ENCODE peak calls at places on chromosomes 12 and 14, in four cellular contexts. One of them, this sample, is unnamed.

GRCh38 chr12:120013659-120014380 is 24.8 kb downstream of the BICDL1 start:
- DNase-seq in transverse colon: no peak
- DNase-seq in Caco-2: no peak
- DNase-seq in B cell: peak
- DNase-seq in this sample: peak

GRCh38 chr12:117151195-117152031 is 38.9 kb downstream of the FBXO21 start:
- DNase-seq in Caco-2: peak
- DNase-seq in B cell: no peak
- DNase-seq in transverse colon: no peak
- DNase-seq in this sample: no peak

GRCh38 chr12:15584366-15585041 is 204.7 kb downstream of the EPS8 start:
- DNase-seq in Caco-2: no peak
- DNase-seq in transverse colon: no peak
- DNase-seq in B cell: peak
- DNase-seq in this sample: peak

GRCh38 chr14:30521899-30522736 is 36.8 kb upstream of the G2E3 start:
- DNase-seq in B cell: no peak
- DNase-seq in transverse colon: no peak
- DNase-seq in Caco-2: no peak
- DNase-seq in this sample: peak

GRCh38 chr12:28937196-28937595 is 211.9 kb upstream of the FAR2 start:
- DNase-seq in B cell: no peak
- DNase-seq in transverse colon: no peak
- DNase-seq in Caco-2: no peak
- DNase-seq in this sample: no peak

GRCh38 chr12:107368586-107368985 is 275.2 kb upstream of the CRY1 start:
- DNase-seq in transverse colon: no peak
- DNase-seq in Caco-2: no peak
- DNase-seq in B cell: no peak
- DNase-seq in this sample: no peak

GRCh38 chr14:74531467-74531866 is 37.9 kb downstream of the ISCA2 start:
- DNase-seq in transverse colon: peak
- DNase-seq in B cell: no peak
- DNase-seq in Caco-2: no peak
- DNase-seq in this sample: no peak

GRCh38 chr12:89880695-89881350 is 172.2 kb upstream of the ATP2B1 start:
- DNase-seq in Caco-2: no peak
- DNase-seq in transverse colon: peak
- DNase-seq in B cell: peak
- DNase-seq in this sample: peak

GRCh38 chr14:91834571-91834970 is 32.8 kb downstream of the TC2N start:
- DNase-seq in transverse colon: no peak
- DNase-seq in Caco-2: no peak
- DNase-seq in B cell: no peak
- DNase-seq in this sample: no peak

GRCh38 chr14:92613008-92613658 is 99.6 kb downstream of the RIN3 start:
- DNase-seq in Caco-2: no peak
- DNase-seq in transverse colon: peak
- DNase-seq in B cell: peak
- DNase-seq in this sample: peak

GRCh38 chr12:63826002-63826585 is 18.4 kb upstream of the SRGAP1 start:
- DNase-seq in Caco-2: no peak
- DNase-seq in B cell: no peak
- DNase-seq in transverse colon: no peak
- DNase-seq in this sample: peak

GRCh38 chr14:72010474-72010873 is 78.2 kb downstream of the RGS6 start:
- DNase-seq in B cell: no peak
- DNase-seq in Caco-2: no peak
- DNase-seq in transverse colon: no peak
- DNase-seq in this sample: no peak
- TF ChIP-seq CTCF in B cell: no peak
- TF ChIP-seq CTCF in Caco-2: no peak
- TF ChIP-seq CTCF in transverse colon: no peak
- TF ChIP-seq CTCF in this sample: no peak

DNA sequence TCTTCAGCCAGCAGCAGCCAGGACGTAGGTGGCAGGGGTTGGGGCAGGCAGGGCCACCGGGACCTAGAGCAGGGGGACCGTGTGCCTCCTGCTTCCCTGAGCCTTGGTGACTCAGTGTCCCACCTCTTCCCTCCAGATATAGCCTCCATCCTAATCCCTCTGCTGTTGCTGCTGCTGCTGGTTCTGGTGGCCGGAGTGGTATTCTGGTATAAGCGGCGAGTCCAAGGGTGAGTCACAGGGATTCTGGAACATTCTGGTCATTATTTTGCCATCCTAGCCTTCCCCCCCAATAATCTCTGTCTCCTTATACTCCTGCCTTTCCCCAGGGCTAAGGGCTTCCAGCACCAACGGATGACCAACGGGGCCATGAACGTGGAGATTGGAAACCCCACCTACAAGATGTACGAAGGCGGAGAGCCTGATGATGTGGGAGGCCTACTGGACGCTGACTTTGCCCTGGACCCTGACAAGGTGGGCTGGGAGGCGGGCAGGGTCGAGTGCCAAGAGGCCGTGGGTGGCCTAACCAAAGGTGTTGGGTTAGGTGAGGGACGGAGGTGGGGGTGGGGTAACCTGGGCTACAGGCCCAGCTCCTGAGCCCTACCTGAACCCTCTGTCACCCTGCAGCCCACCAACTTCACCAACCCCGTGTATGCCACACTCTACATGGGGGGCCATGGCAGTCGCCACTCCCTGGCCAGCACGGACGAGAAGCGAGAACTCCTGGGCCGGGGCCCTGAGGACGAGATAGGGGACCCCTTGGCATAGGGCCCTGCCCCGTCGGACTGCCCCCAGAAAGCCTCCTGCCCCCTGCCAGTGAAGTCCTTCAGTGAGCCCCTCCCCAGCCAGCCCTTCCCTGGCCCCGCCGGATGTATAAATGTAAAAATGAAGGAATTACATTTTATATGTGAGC is 4.5 kb upstream of the NXPH4 start:
- DNase-seq in Caco-2: no peak
- DNase-seq in transverse colon: no peak
- DNase-seq in B cell: no peak
- DNase-seq in this sample: no peak
- TF ChIP-seq CTCF in Caco-2: no peak
- TF ChIP-seq CTCF in transverse colon: no peak
- TF ChIP-seq CTCF in B cell: no peak
- TF ChIP-seq CTCF in this sample: no peak

GRCh38 chr12:114838480-114838879 is 154.5 kb upstream of the TBX3 start:
- DNase-seq in Caco-2: no peak
- DNase-seq in B cell: no peak
- DNase-seq in transverse colon: no peak
- DNase-seq in this sample: no peak

GRCh38 chr12:114834621-114835020 is 150.6 kb upstream of the TBX3 start:
- DNase-seq in Caco-2: no peak
- DNase-seq in transverse colon: no peak
- DNase-seq in B cell: no peak
- DNase-seq in this sample: no peak

GRCh38 chr12:114829833-114830232 is 145.9 kb upstream of the TBX3 start:
- DNase-seq in B cell: no peak
- DNase-seq in transverse colon: no peak
- DNase-seq in Caco-2: no peak
- DNase-seq in this sample: no peak

GRCh38 chr12:114836609-114837008 is 152.6 kb upstream of the TBX3 start:
- DNase-seq in transverse colon: no peak
- DNase-seq in Caco-2: no peak
- DNase-seq in B cell: no peak
- DNase-seq in this sample: no peak

DNA sequence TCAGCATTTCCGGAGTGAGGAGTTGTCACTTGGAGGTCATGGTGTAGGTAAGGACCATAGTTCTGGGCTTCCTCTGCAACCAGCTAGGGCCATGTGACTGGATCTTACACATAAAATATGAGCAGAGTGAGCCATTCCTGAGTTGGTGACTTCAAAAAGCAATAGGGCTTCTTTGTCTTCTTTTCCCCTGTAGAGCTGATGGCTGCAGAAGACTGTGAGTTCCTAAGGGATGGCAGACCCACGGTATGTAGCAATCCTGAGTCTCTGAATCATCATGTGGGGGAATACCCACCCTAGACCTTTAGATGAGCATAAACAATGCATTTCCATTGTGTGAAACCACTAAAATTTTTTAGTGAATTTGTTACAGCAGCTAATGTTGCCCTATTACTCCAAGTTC is 151.1 kb upstream of the TBX3 start:
- DNase-seq in transverse colon: no peak
- DNase-seq in B cell: no peak
- DNase-seq in Caco-2: no peak
- DNase-seq in this sample: no peak
- TF ChIP-seq CTCF in transverse colon: no peak
- TF ChIP-seq CTCF in B cell: no peak
- TF ChIP-seq CTCF in Caco-2: no peak
- TF ChIP-seq CTCF in this sample: no peak

DNA sequence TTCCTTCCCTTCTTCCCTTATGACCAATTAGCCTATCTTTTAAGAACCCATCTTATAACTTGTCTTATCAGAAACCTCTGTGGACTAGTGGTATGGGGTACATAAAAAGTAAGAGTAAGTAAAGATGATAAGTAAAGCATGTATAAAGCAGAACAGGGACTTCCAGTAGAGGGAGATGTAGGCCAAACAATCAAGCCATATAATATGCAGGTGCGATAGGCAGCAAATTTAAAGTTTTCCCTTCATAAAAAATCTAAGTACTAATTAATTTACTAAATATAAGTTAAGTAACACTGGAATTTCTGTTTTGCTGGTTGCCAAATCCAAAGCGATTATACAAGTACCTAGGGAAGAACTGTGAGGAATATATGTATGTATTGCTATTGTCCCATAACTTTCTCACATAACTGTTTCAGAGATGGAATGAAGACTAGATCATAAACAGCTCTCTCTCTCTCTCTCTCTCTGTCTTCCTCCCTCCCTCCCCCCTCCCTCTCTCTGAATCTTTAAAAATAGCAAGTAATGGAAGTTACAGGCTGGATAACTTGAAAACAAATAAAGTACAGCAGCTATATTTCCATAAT is 25.7 kb downstream of the METTL25 start:
- DNase-seq in Caco-2: no peak
- DNase-seq in transverse colon: no peak
- DNase-seq in B cell: no peak
- DNase-seq in this sample: no peak
- TF ChIP-seq CTCF in Caco-2: peak
- TF ChIP-seq CTCF in transverse colon: no peak
- TF ChIP-seq CTCF in B cell: no peak
- TF ChIP-seq CTCF in this sample: peak

GRCh38 chr12:110857528-110857927 is 10.7 kb downstream of the CCDC63 start:
- DNase-seq in Caco-2: no peak
- DNase-seq in B cell: no peak
- DNase-seq in transverse colon: no peak
- DNase-seq in this sample: no peak

GRCh38 chr12:110856517-110856916 is 9.7 kb downstream of the CCDC63 start:
- DNase-seq in Caco-2: no peak
- DNase-seq in transverse colon: no peak
- DNase-seq in B cell: no peak
- DNase-seq in this sample: no peak

GRCh38 chr12:110860833-110861291 is 14.1 kb downstream of the CCDC63 start:
- DNase-seq in transverse colon: no peak
- DNase-seq in Caco-2: no peak
- DNase-seq in B cell: no peak
- DNase-seq in this sample: no peak

GRCh38 chr12:110861729-110862128 is 14.9 kb downstream of the CCDC63 start:
- DNase-seq in Caco-2: no peak
- DNase-seq in transverse colon: no peak
- DNase-seq in B cell: no peak
- DNase-seq in this sample: no peak

DNA sequence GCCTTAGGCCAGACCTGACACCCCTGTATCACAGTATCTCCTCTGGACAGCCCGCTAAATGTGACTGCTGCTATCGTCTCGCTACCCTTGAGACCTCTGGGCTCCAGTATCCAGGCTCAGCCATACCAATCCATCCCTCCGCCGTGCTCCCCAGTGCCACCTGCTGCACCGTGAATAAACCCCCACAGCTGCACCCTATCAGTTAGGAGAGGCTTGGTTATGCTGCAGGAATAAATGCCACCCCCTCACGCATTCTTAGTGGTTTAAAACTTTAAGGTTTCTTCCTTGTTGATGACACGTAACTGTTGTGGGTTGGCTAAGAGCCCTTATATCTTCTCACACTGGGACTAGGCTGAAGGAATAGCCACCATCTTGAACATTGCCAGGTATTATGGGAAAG is 12.1 kb downstream of the CCDC63 start:
- DNase-seq in B cell: no peak
- DNase-seq in transverse colon: no peak
- DNase-seq in Caco-2: no peak
- DNase-seq in this sample: no peak
- TF ChIP-seq CTCF in B cell: no peak
- TF ChIP-seq CTCF in transverse colon: no peak
- TF ChIP-seq CTCF in Caco-2: no peak
- TF ChIP-seq CTCF in this sample: no peak

GRCh38 chr14:102908766-102909455 is 13.6 kb upstream of the AMN start:
- DNase-seq in B cell: no peak
- DNase-seq in transverse colon: no peak
- DNase-seq in Caco-2: no peak
- DNase-seq in this sample: no peak

GRCh38 chr14:102910442-102910841 is 12.0 kb upstream of the AMN start:
- DNase-seq in B cell: no peak
- DNase-seq in transverse colon: no peak
- DNase-seq in Caco-2: no peak
- DNase-seq in this sample: no peak

GRCh38 chr14:102909911-102910310 is 12.6 kb upstream of the AMN start:
- DNase-seq in transverse colon: no peak
- DNase-seq in B cell: no peak
- DNase-seq in Caco-2: no peak
- DNase-seq in this sample: no peak

GRCh38 chr14:102907980-102908730 is 14.3 kb upstream of the AMN start:
- DNase-seq in Caco-2: no peak
- DNase-seq in B cell: no peak
- DNase-seq in transverse colon: no peak
- DNase-seq in this sample: no peak

DNA sequence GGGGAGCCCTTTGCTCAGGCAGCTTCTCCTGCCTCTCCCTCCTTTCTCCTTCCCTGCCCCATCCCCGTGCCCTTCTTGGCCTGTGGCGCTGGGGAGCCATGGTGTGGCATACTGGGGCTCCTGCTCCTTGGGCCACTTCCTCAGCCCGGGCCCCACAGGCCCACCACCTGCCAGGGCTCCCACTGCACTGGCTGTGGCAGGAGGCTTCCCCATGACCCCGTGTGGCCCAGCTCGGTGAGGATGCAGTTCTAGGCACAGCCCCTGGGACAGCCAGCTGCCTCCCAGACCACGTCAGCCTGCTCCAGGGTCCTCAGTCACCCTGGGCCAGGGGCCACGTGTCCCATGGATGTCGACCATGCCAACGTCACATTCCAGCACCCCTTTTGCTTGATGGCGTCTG is 13.0 kb upstream of the AMN start:
- DNase-seq in Caco-2: no peak
- DNase-seq in transverse colon: no peak
- DNase-seq in B cell: no peak
- DNase-seq in this sample: no peak
- TF ChIP-seq CTCF in Caco-2: no peak
- TF ChIP-seq CTCF in transverse colon: no peak
- TF ChIP-seq CTCF in B cell: no peak
- TF ChIP-seq CTCF in this sample: no peak

This sample was measured in GM13976.